ENCODE peak calls at places on chromosomes 12 and 14, in nine cellular contexts. U is H9, A is lower leg skin, F is HL-60, C is glutamatergic neuron, E is adrenal gland, Q is left ventricle myocardium inferior, V is heart right ventricle, I is upper lobe of right lung. N is an unnamed sample.

GRCh38 chr12:179885-180284 is 34.1 kb downstream of the SLC6A12 start:
- DNase-seq in U (no peak), A (no peak), F (no peak), C (no peak), E (no peak), Q (no peak), V (no peak), I (no peak), N (no peak)

GRCh38 chr14:67583711-67584644 is 16.1 kb downstream of the PIGH start:
- DNase-seq in U (no peak), A (no peak), F (peak; percentile 18), C (peak; percentile 47), E (peak; percentile 56), Q (no peak), V (no peak), I (no peak), N (no peak)

GRCh38 chr14:32507029-32507984 is 178.2 kb downstream of the AKAP6 start:
- DNase-seq in U (no peak), A (no peak), F (no peak), C (no peak), E (no peak), Q (no peak), V (no peak), I (no peak), N (peak; percentile 31)

GRCh38 chr14:21978184-21978998 is 304.8 kb upstream of the OR4E1 start:
- DNase-seq in U (peak; percentile 75), A (no peak), F (peak; percentile 32), C (peak; percentile 76), E (no peak), Q (no peak), V (no peak), I (peak; percentile 61), N (no peak)

GRCh38 chr12:2877047-2877958 is at the start of the genes FOXM1 and RHNO1:
- DNase-seq in U (peak; percentile 95), A (peak; percentile 90), F (peak; percentile 89), C (peak; percentile 92), E (peak; percentile 92), Q (peak; percentile 89), V (peak; percentile 91), I (peak; percentile 94), N (no peak)

GRCh38 chr12:93153321-93153720 is 224.2 kb upstream of the EEA1 start:
- DNase-seq in U (no peak), A (no peak), F (no peak), C (no peak), E (no peak), Q (no peak), V (no peak), I (no peak), N (no peak)

GRCh38 chr12:109264095-109264942 is 44.8 kb downstream of the FOXN4 start:
- DNase-seq in U (peak; percentile 96), A (peak; percentile 39), F (peak; percentile 64), C (peak; percentile 85), E (peak; percentile 73), Q (peak; percentile 70), V (peak; percentile 77), I (peak; percentile 80), N (no peak)

GRCh38 chr12:64400041-64400440 is 4.2 kb upstream of the XPOT start:
- DNase-seq in U (peak; percentile 52), A (peak; percentile 32), F (no peak), C (no peak), E (peak; percentile 35), Q (no peak), V (no peak), I (no peak), N (no peak)

GRCh38 chr12:20077618-20078017 is 290.7 kb upstream of the PDE3A start:
- DNase-seq in U (no peak), A (no peak), F (no peak), C (no peak), E (no peak), Q (no peak), V (no peak), I (no peak), N (no peak)

GRCh38 chr12:88577537-88577936 is 2.7 kb downstream of the KITLG start:
- DNase-seq in U (no peak), A (no peak), F (no peak), C (no peak), E (no peak), Q (no peak), V (no peak), I (no peak), N (no peak)

GRCh38 chr12:75852143-75852542 is 179.4 kb downstream of the PHLDA1 start:
- DNase-seq in U (no peak), A (no peak), F (no peak), C (no peak), E (no peak), Q (no peak), V (no peak), I (no peak), N (peak; percentile 38)

GRCh38 chr12:106586803-106587684 is 4.2 kb downstream of the RFX4 start:
- DNase-seq in U (peak; percentile 80), A (no peak), F (no peak), C (no peak), E (no peak), Q (no peak), V (no peak), I (no peak), N (no peak)

GRCh38 chr12:30006021-30006420 is 222.3 kb upstream of the TMTC1 start:
- DNase-seq in U (no peak), A (no peak), F (no peak), C (no peak), E (no peak), Q (no peak), V (no peak), I (no peak), N (no peak)

DNA sequence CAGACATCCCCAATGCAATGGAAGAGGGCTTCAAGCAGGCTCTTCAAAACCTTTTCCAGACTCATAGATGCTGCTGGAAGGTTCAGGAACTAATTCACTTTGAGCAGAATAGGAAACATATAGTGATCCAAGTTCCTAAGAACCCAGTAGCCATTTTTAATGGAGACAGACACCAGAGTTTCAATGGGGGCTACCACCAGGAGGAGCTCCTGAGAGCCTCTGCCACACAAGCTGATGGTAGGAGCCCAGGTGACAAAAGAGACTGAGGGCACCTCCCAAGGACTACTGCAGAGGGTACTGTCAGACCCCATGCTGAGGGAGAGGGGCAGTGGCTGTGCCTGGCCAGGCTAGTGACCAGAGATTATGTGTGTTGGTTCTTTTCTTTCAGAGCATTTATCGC is 45.9 kb downstream of the IFNG start:
- DNase-seq in U (peak; percentile 72), A (no peak), F (peak; percentile 17), C (peak; percentile 26), E (no peak), Q (no peak), V (no peak), I (no peak), N (no peak)
- TF ChIP-seq CTCF in U (peak; percentile 73), A (no peak), F (no peak), C (no peak), E (no peak), Q (no peak), V (no peak), I (peak; percentile 30), N (peak; percentile 48)

DNA sequence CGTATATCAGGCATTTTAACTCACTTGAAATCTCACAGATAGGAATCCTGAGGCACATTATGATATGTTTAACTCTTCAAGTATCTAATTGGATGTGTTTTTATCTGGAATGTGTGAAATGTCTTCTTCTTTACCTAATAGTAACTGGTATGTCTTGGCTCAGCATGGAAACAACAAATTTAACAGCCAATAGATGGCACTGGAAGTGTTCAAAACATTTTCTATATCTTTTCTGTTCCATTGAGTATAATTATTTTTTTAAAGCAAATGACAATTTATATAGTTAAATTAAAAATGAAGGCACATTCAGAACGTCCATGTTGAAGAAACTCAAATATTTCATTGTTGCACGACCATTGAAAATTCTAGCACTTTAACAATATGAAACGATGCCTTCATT is 164.6 kb upstream of the SLC16A7 start:
- DNase-seq in U (no peak), A (no peak), F (no peak), C (no peak), E (no peak), Q (no peak), V (no peak), I (no peak), N (no peak)
- TF ChIP-seq CTCF in U (peak; percentile 27), A (no peak), F (no peak), C (no peak), E (no peak), Q (peak; percentile 36), V (peak; percentile 38), I (peak; percentile 22), N (peak; percentile 39)

DNA sequence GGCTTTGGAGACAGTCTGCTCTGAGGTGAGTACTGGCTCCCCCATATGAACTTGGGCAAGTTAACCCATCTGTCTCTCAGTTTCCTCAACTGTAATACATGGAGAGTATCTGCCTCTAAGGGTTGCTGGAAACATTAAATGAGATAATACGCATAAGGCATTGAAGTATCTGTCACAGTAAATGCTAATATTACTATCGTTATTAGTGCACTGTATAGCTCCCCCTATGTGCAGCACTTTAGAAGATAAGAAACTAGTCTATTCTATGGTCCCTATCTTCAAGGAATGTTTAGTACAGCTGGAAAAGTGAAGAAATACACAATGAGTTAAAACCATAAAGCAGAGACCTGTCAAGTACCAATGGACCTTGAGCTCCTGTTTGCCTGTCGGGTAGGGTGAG is 51.7 kb upstream of the CFL2 start:
- DNase-seq in U (no peak), A (no peak), F (no peak), C (no peak), E (no peak), Q (no peak), V (no peak), I (no peak), N (no peak)
- TF ChIP-seq CTCF in U (peak; percentile 40), A (no peak), F (no peak), C (no peak), E (no peak), Q (no peak), V (no peak), I (no peak), N (peak; percentile 24)

GRCh38 chr12:122026706-122027328 is 5.1 kb downstream of the BCL7A start:
- DNase-seq in U (peak; percentile 55), A (no peak), F (no peak), C (no peak), E (no peak), Q (no peak), V (no peak), I (no peak), N (no peak)
- TF ChIP-seq CTCF in U (peak; percentile 29), A (no peak), F (no peak), C (no peak), E (no peak), Q (no peak), V (no peak), I (no peak), N (no peak)

GRCh38 chr12:26113194-26113654 is 11.6 kb downstream of the BHLHE41 start:
- DNase-seq in U (no peak), A (no peak), F (no peak), C (no peak), E (no peak), Q (no peak), V (peak; percentile 4), I (no peak), N (no peak)
- TF ChIP-seq CTCF in U (no peak), A (no peak), F (no peak), C (no peak), E (no peak), Q (no peak), V (no peak), I (no peak), N (no peak)

GRCh38 chr14:71309756-71310155 is 402.5 kb downstream of the PCNX1 start:
- DNase-seq in U (no peak), A (no peak), F (no peak), C (no peak), E (no peak), Q (no peak), V (no peak), I (no peak), N (no peak)
- TF ChIP-seq CTCF in U (peak; percentile 62), A (no peak), F (no peak), C (no peak), E (no peak), Q (no peak), V (no peak), I (no peak), N (peak; percentile 41)

N was measured in epithelial cell of proximal tubule.